ENCODE peak calls at places on chromosomes 7 and 10, in eight cellular contexts. D, R, S, C, P, H, K and U are unnamed samples.
A peak's percentile ranks its signal among the peaks of the same experiment; 100 is the strongest.

GRCh38 chr7:17304926-17305325 is 6.5 kb downstream of the AHR start:
- DNase-seq in H (peak; percentile 84), S (peak; percentile 56), K (peak; percentile 54), D (no peak), P (no peak), C (peak; percentile 88), R (peak; percentile 34), U (no peak)

GRCh38 chr7:157703131-157703530 is 366.3 kb downstream of the DNAJB6 start:
- DNase-seq in R (no peak), D (no peak), H (no peak), C (no peak), S (no peak), P (peak; percentile 66), K (no peak), U (peak; percentile 59)

GRCh38 chr10:46028584-46029570 is 1.5 kb downstream of the NCOA4 start:
- DNase-seq in S (peak; percentile 62), R (peak; percentile 83), H (peak; percentile 78), C (peak; percentile 81), D (no peak), K (no peak), P (no peak), U (no peak)

GRCh38 chr7:1919539-1920265 is 249.6 kb downstream of the ELFN1 start:
- DNase-seq in P (peak; percentile 69), R (peak; percentile 35), C (peak; percentile 26), D (peak; percentile 47), S (no peak), K (no peak), H (no peak), U (no peak)

GRCh38 chr7:139692723-139693122 is 85.1 kb downstream of the HIPK2 start:
- DNase-seq in K (no peak), P (no peak), D (no peak), H (no peak), C (no peak), R (no peak), S (no peak), U (no peak)

GRCh38 chr7:1569016-1569415 is 816 bp downstream of the PSMG3 start:
- DNase-seq in C (peak; percentile 41), S (no peak), R (no peak), K (no peak), D (no peak), H (peak; percentile 27), P (no peak), U (no peak)

GRCh38 chr7:122802211-122802833 is 83.9 kb downstream of the CADPS2 start:
- DNase-seq in H (peak; percentile 18), R (no peak), P (no peak), C (no peak), K (no peak), D (peak; percentile 23), S (no peak), U (no peak)

GRCh38 chr7:85733163-85733915 is 546.5 kb upstream of the SEMA3D start:
- DNase-seq in D (no peak), H (peak; percentile 15), S (no peak), R (no peak), P (no peak), K (no peak), C (peak; percentile 1), U (no peak)

GRCh38 chr7:21426286-21426957 is 1.5 kb upstream of the SP4 start:
- DNase-seq in R (no peak), P (no peak), D (no peak), C (no peak), H (peak; percentile 31), S (no peak), K (no peak), U (no peak)

GRCh38 chr7:111074071-111074771 is 16.7 kb upstream of the LRRN3 start:
- DNase-seq in C (no peak), K (no peak), S (no peak), H (no peak), R (no peak), P (no peak), D (no peak), U (no peak)

GRCh38 chr10:31154996-31155395 is 123.3 kb upstream of the ZNF438 start:
- DNase-seq in P (no peak), R (no peak), H (no peak), C (no peak), D (no peak), S (no peak), K (no peak), U (no peak)

GRCh38 chr10:103649654-103650423 is 156.3 kb downstream of the NEURL1 start:
- DNase-seq in R (no peak), H (no peak), P (no peak), K (no peak), D (peak; percentile 46), S (no peak), C (no peak), U (no peak)

GRCh38 chr7:373818-374705 is 84.1 kb downstream of the FOXL3 start:
- DNase-seq in S (no peak), K (no peak), H (no peak), P (no peak), D (no peak), R (no peak), C (no peak), U (peak; percentile 58)

DNA sequence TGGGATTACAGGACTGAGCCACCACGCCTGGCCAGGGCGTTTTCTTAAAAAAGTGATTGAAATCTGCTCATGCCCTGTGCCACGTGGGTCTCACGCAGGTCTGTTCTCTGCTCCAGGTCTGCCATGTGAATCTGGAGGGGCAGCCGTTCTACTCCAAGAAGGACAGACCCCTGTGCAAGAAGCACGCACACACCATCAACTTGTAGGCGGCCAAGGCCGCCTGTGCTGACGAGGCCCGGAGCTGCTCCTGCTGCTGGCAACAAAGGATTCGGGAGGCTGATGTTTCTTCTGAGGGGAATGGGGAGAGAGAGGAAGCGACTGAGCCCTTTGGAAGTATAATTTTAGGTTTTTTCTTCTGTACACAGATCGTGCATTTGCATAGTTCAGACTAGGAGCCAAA is 23.6 kb upstream of the BMPR1A start:
- DNase-seq in P (no peak), K (no peak), C (no peak), S (no peak), R (no peak), H (no peak), D (no peak), U (no peak)
- H3K27ac ChIP-seq in P (peak overlapping the region; percentile 4), K (no peak overlapping the region), C (no peak overlapping the region), S (no peak overlapping the region), R (no peak overlapping the region), H (peak overlapping the region; percentile 99), D (peak overlapping the region; percentile 88), U (no peak overlapping the region)

DNA sequence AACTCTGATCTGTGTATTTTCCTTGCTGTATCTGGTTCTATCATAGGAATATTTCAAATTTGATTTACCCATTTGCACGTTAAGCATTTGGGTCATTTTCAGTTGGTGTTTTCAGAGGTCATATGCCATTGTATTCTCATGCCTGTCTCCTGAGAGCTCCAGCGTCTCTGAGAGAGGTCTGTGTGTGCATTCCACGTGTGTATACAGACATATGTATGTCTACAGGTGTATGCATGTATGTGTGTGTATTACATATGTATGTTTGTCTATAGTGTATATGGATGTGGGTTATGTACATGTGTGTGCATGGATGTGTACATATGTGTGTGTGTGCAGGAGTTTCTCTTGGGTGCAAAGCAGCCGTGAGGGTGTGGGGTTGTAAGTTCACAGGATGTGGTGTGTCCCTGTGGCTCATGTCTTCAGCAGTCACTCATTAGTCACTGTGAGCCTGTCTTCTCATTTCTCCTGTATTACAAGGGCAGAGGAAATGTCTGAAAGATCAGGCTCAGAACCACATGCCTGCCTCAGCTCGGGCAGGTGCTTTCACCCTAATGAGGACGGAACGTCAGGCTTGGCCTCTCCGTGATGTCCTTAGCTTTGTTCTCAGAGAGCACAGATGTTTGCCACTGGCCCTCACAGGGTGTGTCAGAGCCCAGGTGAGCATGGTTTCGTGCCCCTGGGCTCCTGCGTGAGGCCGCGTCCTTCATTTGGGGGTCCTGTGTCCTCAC is 101.6 kb downstream of the NKX6-2 start:
- DNase-seq in K (no peak), R (no peak), D (peak; percentile 12), H (no peak), S (no peak), C (peak; percentile 70), P (peak; percentile 41), U (peak; percentile 28)
- H3K27ac ChIP-seq in K (no peak overlapping the region), R (peak overlapping the region; percentile 85), D (no peak overlapping the region), H (peak overlapping the region; percentile 28), S (peak overlapping the region; percentile 72), C (no peak overlapping the region), P (no peak overlapping the region), U (no peak overlapping the region)

GRCh38 chr7:92359801-92360200 is 87.5 kb upstream of the GATAD1 start:
- DNase-seq in K (no peak), S (no peak), H (peak; percentile 58), D (no peak), P (no peak), R (no peak), C (peak; percentile 10), U (no peak)

GRCh38 chr7:92354214-92354613 is 93.1 kb upstream of the GATAD1 start:
- DNase-seq in H (no peak), D (no peak), P (no peak), R (no peak), C (no peak), K (no peak), S (no peak), U (no peak)

GRCh38 chr7:92362131-92362530 is 85.2 kb upstream of the GATAD1 start:
- DNase-seq in C (no peak), K (no peak), S (no peak), P (no peak), R (no peak), D (no peak), H (peak; percentile 71), U (no peak)

GRCh38 chr7:92360387-92360786 is 86.9 kb upstream of the GATAD1 start:
- DNase-seq in D (no peak), P (no peak), K (no peak), R (no peak), C (peak; percentile 31), S (no peak), H (no peak), U (no peak)

GRCh38 chr7:92357260-92357659 is 90.0 kb upstream of the GATAD1 start:
- DNase-seq in S (no peak), H (no peak), P (no peak), R (no peak), C (no peak), D (no peak), K (no peak), U (no peak)
- H3K27ac ChIP-seq in S (no peak overlapping the region), H (no peak overlapping the region), P (no peak overlapping the region), R (no peak overlapping the region), C (no peak overlapping the region), D (no peak overlapping the region), K (no peak overlapping the region), U (no peak overlapping the region)

DNA sequence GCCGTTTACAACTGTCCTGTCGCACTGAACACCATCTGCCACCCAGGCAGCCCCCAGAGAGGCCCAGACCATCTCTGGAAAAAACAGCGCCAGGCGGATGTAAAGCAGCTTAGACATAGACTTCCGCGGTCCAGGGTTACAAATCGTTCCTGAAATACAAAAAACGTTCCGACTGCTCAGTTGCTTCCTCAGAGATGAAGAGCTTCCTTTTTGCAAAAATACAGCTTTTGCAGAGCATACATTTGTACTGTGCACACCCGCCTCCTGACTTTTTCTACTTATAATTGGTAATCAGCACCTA is 11.4 kb downstream of the DAGLB start:
- DNase-seq in D (no peak), K (no peak), H (no peak), S (no peak), R (no peak), P (no peak), C (no peak), U (no peak)
- H3K27ac ChIP-seq in D (no peak overlapping the region), K (no peak overlapping the region), H (peak overlapping the region; percentile 28), S (peak overlapping the region; percentile 36), R (no peak overlapping the region), P (peak overlapping the region; percentile 85), C (no peak overlapping the region), U (peak overlapping the region; percentile 19)

GRCh38 chr10:43398939-43399871 is 9.8 kb downstream of the HNRNPF start:
- DNase-seq in C (peak; percentile 72), H (peak; percentile 43), R (no peak), K (no peak), P (no peak), D (no peak), S (no peak), U (peak; percentile 8)
- H3K27ac ChIP-seq in C (peak overlapping the region; percentile 12), H (no peak overlapping the region), R (peak overlapping the region; percentile 100), K (peak overlapping the region; percentile 4), P (peak overlapping the region; percentile 61), D (no peak overlapping the region), S (peak overlapping the region; percentile 98), U (peak overlapping the region; percentile 98)